ENCODE peak calls at places on chromosomes 16 and 17, in six cellular contexts. One of them, this sample, is unnamed.

GRCh38 chr16:82627811-82628339 is 1.1 kb downstream of the CDH13 start:
- DNase-seq in stomach: peak; percentile 50
- DNase-seq in H54: peak; percentile 63
- DNase-seq in lower leg skin: peak; percentile 64
- DNase-seq in body of pancreas: no peak
- DNase-seq in testis: no peak
- DNase-seq in this sample: no peak

GRCh38 chr17:80908206-80908605 is 83.4 kb upstream of the CHMP6 start:
- DNase-seq in stomach: no peak
- DNase-seq in H54: no peak
- DNase-seq in lower leg skin: no peak
- DNase-seq in body of pancreas: no peak
- DNase-seq in testis: no peak
- DNase-seq in this sample: no peak

GRCh38 chr17:38604479-38605229 is 1.1 kb downstream of the SRCIN1 start:
- DNase-seq in stomach: no peak
- DNase-seq in H54: no peak
- DNase-seq in lower leg skin: no peak
- DNase-seq in body of pancreas: no peak
- DNase-seq in testis: peak; percentile 24
- DNase-seq in this sample: no peak

GRCh38 chr16:82634955-82635610 is 8.3 kb downstream of the CDH13 start:
- DNase-seq in stomach: no peak
- DNase-seq in H54: no peak
- DNase-seq in lower leg skin: no peak
- DNase-seq in body of pancreas: no peak
- DNase-seq in testis: no peak
- DNase-seq in this sample: no peak

GRCh38 chr17:35082073-35082657 is 18.7 kb upstream of the RFFL start:
- DNase-seq in stomach: no peak
- DNase-seq in H54: peak; percentile 16
- DNase-seq in lower leg skin: no peak
- DNase-seq in body of pancreas: peak; percentile 7
- DNase-seq in testis: peak; percentile 36
- DNase-seq in this sample: no peak

GRCh38 chr17:35743911-35744328 is 9.1 kb downstream of the GAS2L2 start:
- DNase-seq in stomach: no peak
- DNase-seq in H54: peak; percentile 77
- DNase-seq in lower leg skin: no peak
- DNase-seq in body of pancreas: no peak
- DNase-seq in testis: peak; percentile 46
- DNase-seq in this sample: no peak

GRCh38 chr17:489758-490329 is 137.2 kb upstream of the RPH3AL start:
- DNase-seq in stomach: peak; percentile 60
- DNase-seq in H54: peak; percentile 42
- DNase-seq in lower leg skin: no peak
- DNase-seq in body of pancreas: peak; percentile 29
- DNase-seq in testis: peak; percentile 43
- DNase-seq in this sample: peak; percentile 37

GRCh38 chr17:40014375-40014980 is 762 bp upstream of the CSF3 start:
- DNase-seq in stomach: no peak
- DNase-seq in H54: no peak
- DNase-seq in lower leg skin: no peak
- DNase-seq in body of pancreas: peak; percentile 40
- DNase-seq in testis: no peak
- DNase-seq in this sample: no peak

GRCh38 chr17:80471922-80472321 is 4.5 kb downstream of the NPTX1 start:
- DNase-seq in stomach: no peak
- DNase-seq in H54: no peak
- DNase-seq in lower leg skin: no peak
- DNase-seq in body of pancreas: no peak
- DNase-seq in testis: no peak
- DNase-seq in this sample: no peak

GRCh38 chr16:3578610-3579551 is 1.7 kb upstream of the NLRC3 start:
- DNase-seq in stomach: peak; percentile 45
- DNase-seq in H54: peak; percentile 67
- DNase-seq in lower leg skin: no peak
- DNase-seq in body of pancreas: peak; percentile 9
- DNase-seq in testis: no peak
- DNase-seq in this sample: peak; percentile 76

GRCh38 chr17:6455321-6455705 is 11.1 kb downstream of the PIMREG start:
- DNase-seq in stomach: peak; percentile 60
- DNase-seq in H54: no peak
- DNase-seq in lower leg skin: no peak
- DNase-seq in body of pancreas: peak; percentile 19
- DNase-seq in testis: no peak
- DNase-seq in this sample: no peak

GRCh38 chr16:13936596-13937081 is 16.7 kb downstream of the ERCC4 start:
- DNase-seq in stomach: no peak
- DNase-seq in H54: no peak
- DNase-seq in lower leg skin: no peak
- DNase-seq in body of pancreas: peak; percentile 86
- DNase-seq in testis: no peak
- DNase-seq in this sample: no peak

GRCh38 chr17:82009413-82009812 is 13.3 kb downstream of the CENPX start:
- DNase-seq in stomach: no peak
- DNase-seq in H54: no peak
- DNase-seq in lower leg skin: no peak
- DNase-seq in body of pancreas: no peak
- DNase-seq in testis: no peak
- DNase-seq in this sample: no peak

GRCh38 chr17:76697702-76698465 is 12.9 kb downstream of the MXRA7 start:
- DNase-seq in stomach: no peak
- DNase-seq in H54: no peak
- DNase-seq in lower leg skin: no peak
- DNase-seq in body of pancreas: no peak
- DNase-seq in testis: peak; percentile 54
- DNase-seq in this sample: no peak

GRCh38 chr17:81902023-81902652 is at the start of gene NPB:
- DNase-seq in stomach: peak; percentile 49
- DNase-seq in H54: no peak
- DNase-seq in lower leg skin: no peak
- DNase-seq in body of pancreas: no peak
- DNase-seq in testis: no peak
- DNase-seq in this sample: no peak

GRCh38 chr16:75483222-75483621 is 12.0 kb downstream of the CHST6 start:
- DNase-seq in stomach: no peak
- DNase-seq in H54: peak; percentile 66
- DNase-seq in lower leg skin: no peak
- DNase-seq in body of pancreas: no peak
- DNase-seq in testis: no peak
- DNase-seq in this sample: no peak

GRCh38 chr17:48024149-48025039 is 13.2 kb downstream of the COPZ2 start:
- DNase-seq in stomach: peak; percentile 57
- DNase-seq in H54: no peak
- DNase-seq in lower leg skin: peak; percentile 49
- DNase-seq in body of pancreas: peak; percentile 39
- DNase-seq in testis: no peak
- DNase-seq in this sample: no peak

GRCh38 chr17:39080416-39081179 is 70.8 kb downstream of the PLXDC1 start:
- DNase-seq in stomach: no peak
- DNase-seq in H54: no peak
- DNase-seq in lower leg skin: peak; percentile 41
- DNase-seq in body of pancreas: peak; percentile 40
- DNase-seq in testis: no peak
- DNase-seq in this sample: no peak

GRCh38 chr16:57149391-57149790 is 36.4 kb downstream of the PSME3IP1 start:
- DNase-seq in stomach: no peak
- DNase-seq in H54: no peak
- DNase-seq in lower leg skin: no peak
- DNase-seq in body of pancreas: no peak
- DNase-seq in testis: no peak
- DNase-seq in this sample: no peak

GRCh38 chr17:81854974-81855774 is 5.2 kb downstream of the P4HB start:
- DNase-seq in stomach: peak; percentile 81
- DNase-seq in H54: no peak
- DNase-seq in lower leg skin: no peak
- DNase-seq in body of pancreas: peak; percentile 90
- DNase-seq in testis: no peak
- DNase-seq in this sample: no peak

GRCh38 chr17:37239690-37240344 is 136.0 kb upstream of the C17orf78 start:
- DNase-seq in stomach: no peak
- DNase-seq in H54: no peak
- DNase-seq in lower leg skin: no peak
- DNase-seq in body of pancreas: no peak
- DNase-seq in testis: no peak
- DNase-seq in this sample: no peak

GRCh38 chr17:78736526-78737079 is 45.5 kb downstream of the CYTH1 start:
- DNase-seq in stomach: peak; percentile 94
- DNase-seq in H54: no peak
- DNase-seq in lower leg skin: peak; percentile 86
- DNase-seq in body of pancreas: peak; percentile 95
- DNase-seq in testis: peak; percentile 51
- DNase-seq in this sample: no peak

GRCh38 chr17:59154721-59155438 is at the start of gene SKA2:
- DNase-seq in stomach: peak; percentile 97
- DNase-seq in H54: peak; percentile 68
- DNase-seq in lower leg skin: peak; percentile 97
- DNase-seq in body of pancreas: peak; percentile 99
- DNase-seq in testis: peak; percentile 97
- DNase-seq in this sample: peak; percentile 67

GRCh38 chr16:20940864-20941634 is 40.5 kb downstream of the LYRM1 start:
- DNase-seq in stomach: no peak
- DNase-seq in H54: no peak
- DNase-seq in lower leg skin: no peak
- DNase-seq in body of pancreas: no peak
- DNase-seq in testis: no peak
- DNase-seq in this sample: no peak

GRCh38 chr17:17107281-17107680 is 65.0 kb downstream of the MPRIP start:
- DNase-seq in stomach: no peak
- DNase-seq in H54: no peak
- DNase-seq in lower leg skin: no peak
- DNase-seq in body of pancreas: no peak
- DNase-seq in testis: no peak
- DNase-seq in this sample: no peak

GRCh38 chr17:71085238-71086033 is 916.1 kb downstream of the KCNJ2 start:
- DNase-seq in stomach: peak; percentile 27
- DNase-seq in H54: no peak
- DNase-seq in lower leg skin: no peak
- DNase-seq in body of pancreas: peak; percentile 13
- DNase-seq in testis: peak; percentile 68
- DNase-seq in this sample: no peak

GRCh38 chr17:13337864-13338371 is 263.8 kb downstream of the HS3ST3A1 start:
- DNase-seq in stomach: no peak
- DNase-seq in H54: no peak
- DNase-seq in lower leg skin: no peak
- DNase-seq in body of pancreas: peak; percentile 32
- DNase-seq in testis: peak; percentile 59
- DNase-seq in this sample: no peak

GRCh38 chr16:13923703-13924298 is 3.8 kb downstream of the ERCC4 start:
- DNase-seq in stomach: no peak
- DNase-seq in H54: no peak
- DNase-seq in lower leg skin: no peak
- DNase-seq in body of pancreas: no peak
- DNase-seq in testis: no peak
- DNase-seq in this sample: no peak

GRCh38 chr17:19296786-19297778 is 59.9 kb downstream of the EPN2 start:
- DNase-seq in stomach: no peak
- DNase-seq in H54: no peak
- DNase-seq in lower leg skin: no peak
- DNase-seq in body of pancreas: no peak
- DNase-seq in testis: no peak
- DNase-seq in this sample: no peak
- TF ChIP-seq POLR2A in stomach: no peak
- TF ChIP-seq POLR2A in H54: no peak
- TF ChIP-seq POLR2A in lower leg skin: no peak
- TF ChIP-seq POLR2A in body of pancreas: no peak
- TF ChIP-seq POLR2A in testis: no peak
- TF ChIP-seq POLR2A in this sample: no peak

GRCh38 chr17:41775394-41776226 is 10.9 kb downstream of the JUP start:
- DNase-seq in stomach: no peak
- DNase-seq in H54: no peak
- DNase-seq in lower leg skin: no peak
- DNase-seq in body of pancreas: no peak
- DNase-seq in testis: no peak
- DNase-seq in this sample: no peak
- TF ChIP-seq POLR2A in stomach: no peak
- TF ChIP-seq POLR2A in H54: no peak
- TF ChIP-seq POLR2A in lower leg skin: no peak
- TF ChIP-seq POLR2A in body of pancreas: no peak
- TF ChIP-seq POLR2A in testis: no peak
- TF ChIP-seq POLR2A in this sample: no peak

DNA sequence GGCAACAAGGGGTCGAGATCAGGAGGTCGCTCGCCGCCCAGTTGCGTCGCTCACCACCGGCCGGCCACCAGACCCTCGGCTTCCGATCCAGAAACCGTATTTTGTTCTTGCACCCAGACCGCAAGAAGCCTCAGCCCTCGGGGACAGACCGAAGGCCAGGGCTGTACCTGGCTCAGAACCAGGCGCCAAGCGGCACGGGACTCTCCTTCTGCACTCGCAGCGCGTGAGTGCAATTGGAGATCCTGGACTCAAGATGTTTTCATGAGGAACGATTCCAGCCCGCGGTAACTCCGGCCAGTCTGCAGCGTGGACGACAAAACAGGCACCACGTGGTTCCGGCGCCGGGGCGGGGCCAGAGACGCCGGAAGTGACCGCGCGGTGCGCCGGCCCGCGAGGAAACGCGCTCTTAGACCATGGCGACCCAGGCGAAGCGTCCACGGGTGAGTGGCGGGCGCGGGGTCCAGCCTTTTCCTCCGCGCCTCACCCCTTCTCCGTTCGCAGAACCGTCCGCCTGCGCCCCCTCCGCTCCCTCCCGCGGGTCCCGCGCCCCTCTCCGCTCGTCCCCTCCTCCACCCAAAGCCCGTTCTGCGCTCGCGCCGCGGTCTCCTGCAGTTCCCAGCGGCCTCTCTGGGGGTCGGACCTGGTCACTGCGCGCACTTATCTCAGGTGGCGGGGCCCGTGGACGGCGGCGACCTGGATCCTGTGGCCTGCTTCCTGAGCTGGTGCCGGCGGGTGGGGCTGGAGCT is at the start of gene SETD6:
- DNase-seq in stomach: peak; percentile 89
- DNase-seq in H54: peak; percentile 48
- DNase-seq in lower leg skin: peak; percentile 84
- DNase-seq in body of pancreas: peak; percentile 91
- DNase-seq in testis: peak; percentile 95
- DNase-seq in this sample: peak; percentile 70
- TF ChIP-seq POLR2A in stomach: no peak
- TF ChIP-seq POLR2A in H54: peak; percentile 42
- TF ChIP-seq POLR2A in lower leg skin: no peak
- TF ChIP-seq POLR2A in body of pancreas: peak; percentile 67
- TF ChIP-seq POLR2A in testis: no peak
- TF ChIP-seq POLR2A in this sample: peak; percentile 77

DNA sequence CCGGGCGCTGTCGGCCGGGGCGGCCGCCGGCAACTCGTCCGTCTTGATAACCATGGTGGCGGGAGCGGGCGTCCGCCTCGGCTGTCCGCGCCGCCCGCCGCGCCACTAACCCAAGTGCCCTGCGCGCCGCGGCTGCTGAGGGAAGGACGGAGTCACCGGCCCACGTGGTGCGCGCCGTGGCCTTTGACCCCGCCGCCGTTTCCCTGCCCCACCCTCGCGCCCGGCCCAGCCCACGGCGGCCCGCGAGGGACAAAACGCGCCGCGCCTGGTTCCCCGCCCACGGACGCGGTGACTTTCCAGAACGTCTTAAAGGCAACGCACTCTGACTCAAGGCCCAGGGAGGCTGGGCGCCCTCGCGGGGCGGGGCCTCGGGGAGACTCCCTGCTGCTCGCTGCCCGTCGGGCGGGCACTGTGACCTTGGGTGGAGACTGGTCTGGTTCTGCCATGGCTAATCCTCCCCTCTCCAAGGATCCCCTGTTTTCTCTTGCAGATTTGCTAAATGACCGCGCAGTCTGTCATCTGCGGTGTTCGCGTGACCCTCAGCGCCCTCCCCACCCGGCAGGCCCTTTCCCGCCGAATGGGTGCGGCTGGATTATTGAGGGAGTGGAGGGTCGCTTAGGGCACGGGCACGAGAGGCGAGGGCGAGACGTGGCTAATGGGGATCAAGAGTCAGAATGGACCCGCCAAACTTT is at the start of gene CLUH:
- DNase-seq in stomach: peak; percentile 98
- DNase-seq in H54: peak; percentile 99
- DNase-seq in lower leg skin: peak; percentile 96
- DNase-seq in body of pancreas: peak; percentile 97
- DNase-seq in testis: peak; percentile 97
- DNase-seq in this sample: peak; percentile 98
- TF ChIP-seq POLR2A in stomach: no peak
- TF ChIP-seq POLR2A in H54: peak; percentile 81
- TF ChIP-seq POLR2A in lower leg skin: no peak
- TF ChIP-seq POLR2A in body of pancreas: peak; percentile 74
- TF ChIP-seq POLR2A in testis: no peak
- TF ChIP-seq POLR2A in this sample: peak; percentile 78